ENCODE peak calls at places on chromosomes 3 and 15, in six cellular contexts. R, Q, Z, X, G and E are unnamed samples.

GRCh38 chr3:53645754-53646153 is 151.3 kb downstream of the CACNA1D start:
- DNase-seq in Z (no peak), Q (no peak), R (no peak), G (no peak), X (no peak), E (no peak)

GRCh38 chr3:192188218-192188835 is 539.0 kb downstream of the FGF12 start:
- DNase-seq in Z (peak), Q (peak), X (peak), R (no peak), G (peak), E (peak)

GRCh38 chr3:113377158-113377557 is 64.1 kb downstream of the CFAP44 start:
- DNase-seq in X (no peak), R (no peak), Q (no peak), G (no peak), Z (peak), E (peak)

GRCh38 chr3:189144645-189145044 is 27.1 kb upstream of the TPRG1 start:
- DNase-seq in Q (no peak), X (no peak), Z (no peak), G (no peak), R (no peak), E (no peak)

GRCh38 chr15:98505611-98506031 is 142.7 kb upstream of the IGF1R start:
- DNase-seq in Q (no peak), G (no peak), X (no peak), R (no peak), Z (no peak), E (no peak)

GRCh38 chr15:34301058-34301457 is 36.5 kb downstream of the SLC12A6 start:
- DNase-seq in R (no peak), G (no peak), X (no peak), Z (no peak), Q (no peak), E (no peak)

GRCh38 chr15:27993996-27994775 is 104.9 kb downstream of the OCA2 start:
- DNase-seq in Q (no peak), X (no peak), Z (no peak), R (no peak), G (no peak), E (no peak)

GRCh38 chr15:74108111-74108510 is 22.3 kb upstream of the ISLR2 start:
- DNase-seq in G (no peak), X (no peak), Z (no peak), R (no peak), Q (no peak), E (no peak)

GRCh38 chr3:53252105-53252946 is 3.5 kb downstream of the TKT start:
- DNase-seq in Z (no peak), R (no peak), X (no peak), G (no peak), Q (peak), E (no peak)

GRCh38 chr15:70526221-70526973 is 237.0 kb downstream of the UACA start:
- DNase-seq in Q (peak), R (no peak), G (peak), X (no peak), Z (no peak), E (no peak)

GRCh38 chr3:63817209-63817608 is 1.9 kb upstream of the C3orf49 start:
- DNase-seq in X (no peak), R (no peak), Z (no peak), Q (no peak), G (no peak), E (no peak)

GRCh38 chr3:174662653-174663052 is 196.5 kb upstream of the NAALADL2 start:
- DNase-seq in Q (no peak), G (no peak), R (no peak), Z (no peak), X (no peak), E (no peak)

GRCh38 chr15:85314653-85315052 is 65.8 kb upstream of the AKAP13 start:
- DNase-seq in X (no peak), G (no peak), Q (no peak), R (no peak), Z (no peak), E (no peak)

GRCh38 chr3:105353485-105354161 is 13.1 kb upstream of the ALCAM start:
- DNase-seq in Q (no peak), X (peak), R (no peak), G (no peak), Z (no peak), E (no peak)

GRCh38 chr3:45367451-45367850 is 20.9 kb upstream of the LARS2 start:
- DNase-seq in G (no peak), Q (no peak), X (no peak), R (no peak), Z (no peak), E (no peak)

GRCh38 chr3:16546186-16547004 is 32.9 kb upstream of the RFTN1 start:
- DNase-seq in X (no peak), Q (no peak), R (no peak), Z (no peak), G (no peak), E (no peak)

GRCh38 chr3:8445861-8446260 is 55.8 kb upstream of the LMCD1 start:
- DNase-seq in Z (no peak), G (peak), Q (no peak), R (no peak), X (no peak), E (no peak)